ENCODE peak calls at places on chromosome 12, in nine cellular contexts. N is NCI-H510A treated with DMSO at 0.1 percent for 48 hours; P is stimulated activated CD8-positive, alpha-beta memory T cell treated with anti-CD3 and anti-CD28 coated beads, Interleukin-12 subunit alpha, Interleukin-12 subunit beta, amount 100 ng/mL, for 1 hour; F is fibroblast of the aortic adventitia; O is mammary epithelial cell; G is iris pigment epithelial cell; Y is left lung; H is activated T-cell treated with anti-CD3 and anti-CD28 coated beads, Interleukin-2, amount 50 U/mL, for 4 hours; V is nucleus accumbens. L is an unnamed sample.

GRCh38 chr12:111448266-111448830 is 42.6 kb downstream of the SH2B3 start:
- DNase-seq in N (no peak), P (no peak), F (no peak), O (no peak), G (no peak), Y (no peak), H (no peak), V (no peak), L (no peak)

GRCh38 chr12:25368542-25368941 is 117.8 kb upstream of the KRAS start:
- DNase-seq in N (no peak), P (no peak), F (no peak), O (no peak), G (no peak), Y (no peak), H (no peak), V (no peak), L (no peak)

GRCh38 chr12:32273712-32274111 is 125.6 kb upstream of the FGD4 start:
- DNase-seq in N (no peak), P (peak), F (no peak), O (no peak), G (no peak), Y (no peak), H (peak), V (no peak), L (no peak)

GRCh38 chr12:120971299-120972180 is 6.8 kb upstream of the HNF1A start:
- DNase-seq in N (peak), P (peak), F (peak), O (peak), G (peak), Y (no peak), H (no peak), V (no peak), L (peak)

GRCh38 chr12:52496590-52497071 is 3.6 kb upstream of the KRT6A start:
- DNase-seq in N (peak), P (no peak), F (peak), O (peak), G (peak), Y (no peak), H (no peak), V (no peak), L (no peak)

GRCh38 chr12:16668198-16668597 is 62.2 kb upstream of the LMO3 start:
- DNase-seq in N (peak), P (no peak), F (no peak), O (no peak), G (no peak), Y (no peak), H (no peak), V (no peak), L (no peak)

GRCh38 chr12:48996794-48997718 is 2.1 kb downstream of the DDN start:
- DNase-seq in N (peak), P (no peak), F (peak), O (no peak), G (peak), Y (peak), H (peak), V (peak), L (peak)

GRCh38 chr12:53613821-53614220 is 12.4 kb downstream of the ATF7 start:
- DNase-seq in N (no peak), P (no peak), F (peak), O (peak), G (peak), Y (no peak), H (no peak), V (no peak), L (no peak)

GRCh38 chr12:18589316-18589715 is 148.5 kb downstream of the PLCZ1 start:
- DNase-seq in N (no peak), P (no peak), F (peak), O (no peak), G (peak), Y (no peak), H (no peak), V (no peak), L (no peak)

GRCh38 chr12:638948-639557 is 24.2 kb downstream of the NINJ2 start:
- DNase-seq in N (no peak), P (no peak), F (no peak), O (no peak), G (no peak), Y (no peak), H (no peak), V (no peak), L (no peak)

L was measured in lower lobe of right lung.